ENCODE peak calls at places on chromosome 2, in eight cellular contexts. K is non-pigmented ciliary epithelial cell, M is NCI-H774, I is NCI-H1092, C is Panc1, F is globus pallidus, D is AG10803, U is GOT3. S is an unnamed sample.

GRCh38 chr2:179857236-179857635 is 4.2 kb downstream of the ZNF385B start:
- DNase-seq in D (no peak), F (no peak), M (no peak), C (no peak), U (no peak), I (no peak), K (no peak), S (no peak)

GRCh38 chr2:212538156-212539144 is at the start of gene ERBB4:
- DNase-seq in C (no peak), I (no peak), F (no peak), K (no peak), M (peak), D (no peak), U (no peak), S (peak)

GRCh38 chr2:196314780-196315179 is 143.4 kb upstream of the STK17B start:
- DNase-seq in C (peak), I (no peak), U (no peak), M (no peak), D (peak), F (no peak), K (no peak), S (no peak)

GRCh38 chr2:18903750-18904149 is 314.4 kb upstream of the NT5C1B start:
- DNase-seq in K (no peak), C (no peak), D (no peak), F (no peak), M (no peak), U (no peak), I (no peak), S (no peak)

GRCh38 chr2:219551863-219552381 is 8.1 kb downstream of the TMEM198 start:
- DNase-seq in I (no peak), D (no peak), U (no peak), K (no peak), C (no peak), F (no peak), M (no peak), S (no peak)

GRCh38 chr2:238720232-238720672 is 127.6 kb upstream of the TWIST2 start:
- DNase-seq in M (peak), I (peak), K (no peak), D (peak), U (no peak), C (no peak), F (no peak), S (no peak)

GRCh38 chr2:219497495-219498279 is 1.0 kb upstream of the GMPPA start:
- DNase-seq in U (peak), F (no peak), D (peak), M (peak), C (no peak), I (no peak), K (no peak), S (peak)

GRCh38 chr2:114231921-114232320 is 210.5 kb upstream of the DPP10 start:
- DNase-seq in D (no peak), U (no peak), M (no peak), I (no peak), F (no peak), K (no peak), C (no peak), S (no peak)

GRCh38 chr2:234339016-234339415 is 157.9 kb downstream of the ARL4C start:
- DNase-seq in U (no peak), K (no peak), I (no peak), F (no peak), D (no peak), M (no peak), C (no peak), S (no peak)

GRCh38 chr2:20523798-20524197 is 76.9 kb downstream of the RHOB start:
- DNase-seq in K (no peak), M (no peak), I (no peak), D (no peak), U (no peak), F (no peak), C (no peak), S (no peak)

GRCh38 chr2:11128258-11128951 is 26.9 kb upstream of the SLC66A3 start:
- DNase-seq in U (no peak), F (no peak), K (peak), D (peak), M (no peak), I (no peak), C (peak), S (no peak)

GRCh38 chr2:119049968-119050657 is 108.1 kb downstream of the MARCO start:
- DNase-seq in I (peak), C (no peak), D (no peak), U (no peak), M (no peak), K (no peak), F (no peak), S (no peak)

S was measured in sigmoid colon.